ENCODE peak calls at places on chromosomes 7 and 10, in nine cellular contexts. One of them, this sample, is unnamed. For H3K4me1, the result is how much of the 10 kb centered on the place peaks cover.

GRCh38 chr10:116698364-116698763 is 44.0 kb downstream of the HSPA12A start:
- DNase-seq in lung: no peak
- DNase-seq in adrenal gland: no peak
- DNase-seq in left lung: no peak
- DNase-seq in colonic mucosa: no peak
- DNase-seq in heart left ventricle: no peak
- DNase-seq in cardiac muscle cell: no peak
- DNase-seq in gastrocnemius medialis: no peak
- DNase-seq in Caco-2: no peak
- DNase-seq in this sample: no peak

GRCh38 chr7:74429153-74429747 is 24.5 kb upstream of the GTF2IRD1 start:
- DNase-seq in Caco-2: no peak
- DNase-seq in adrenal gland: no peak
- DNase-seq in gastrocnemius medialis: no peak
- DNase-seq in colonic mucosa: no peak
- DNase-seq in cardiac muscle cell: peak
- DNase-seq in heart left ventricle: peak
- DNase-seq in lung: no peak
- DNase-seq in left lung: no peak
- DNase-seq in this sample: peak

GRCh38 chr7:149789101-149789500 is 15.7 kb upstream of the ZNF467 start:
- DNase-seq in gastrocnemius medialis: no peak
- DNase-seq in heart left ventricle: no peak
- DNase-seq in cardiac muscle cell: no peak
- DNase-seq in adrenal gland: no peak
- DNase-seq in colonic mucosa: no peak
- DNase-seq in Caco-2: no peak
- DNase-seq in left lung: no peak
- DNase-seq in lung: no peak
- DNase-seq in this sample: no peak

GRCh38 chr7:111262293-111263116 is 171.6 kb downstream of the LRRN3 start:
- DNase-seq in left lung: no peak
- DNase-seq in colonic mucosa: no peak
- DNase-seq in cardiac muscle cell: no peak
- DNase-seq in heart left ventricle: no peak
- DNase-seq in adrenal gland: no peak
- DNase-seq in Caco-2: no peak
- DNase-seq in lung: no peak
- DNase-seq in gastrocnemius medialis: no peak
- DNase-seq in this sample: no peak

GRCh38 chr7:16724344-16724743 is 29.2 kb upstream of the TSPAN13 start:
- DNase-seq in Caco-2: no peak
- DNase-seq in cardiac muscle cell: no peak
- DNase-seq in heart left ventricle: no peak
- DNase-seq in adrenal gland: no peak
- DNase-seq in lung: no peak
- DNase-seq in colonic mucosa: no peak
- DNase-seq in gastrocnemius medialis: no peak
- DNase-seq in left lung: no peak
- DNase-seq in this sample: no peak

GRCh38 chr7:28228386-28228785 is 47.8 kb upstream of the JAZF1 start:
- DNase-seq in gastrocnemius medialis: no peak
- DNase-seq in Caco-2: no peak
- DNase-seq in colonic mucosa: no peak
- DNase-seq in heart left ventricle: no peak
- DNase-seq in adrenal gland: no peak
- DNase-seq in cardiac muscle cell: peak
- DNase-seq in lung: no peak
- DNase-seq in left lung: no peak
- DNase-seq in this sample: no peak

GRCh38 chr7:90320801-90321494 is at the start of gene FAM237B:
- DNase-seq in cardiac muscle cell: peak
- DNase-seq in adrenal gland: no peak
- DNase-seq in colonic mucosa: no peak
- DNase-seq in heart left ventricle: peak
- DNase-seq in left lung: peak
- DNase-seq in gastrocnemius medialis: no peak
- DNase-seq in Caco-2: no peak
- DNase-seq in lung: no peak
- DNase-seq in this sample: no peak

GRCh38 chr7:30184804-30185487 is 50.2 kb downstream of the MTURN start:
- DNase-seq in cardiac muscle cell: no peak
- DNase-seq in adrenal gland: peak
- DNase-seq in Caco-2: no peak
- DNase-seq in gastrocnemius medialis: peak
- DNase-seq in heart left ventricle: no peak
- DNase-seq in left lung: no peak
- DNase-seq in lung: no peak
- DNase-seq in colonic mucosa: no peak
- DNase-seq in this sample: peak

GRCh38 chr7:127620406-127621233 is 2.7 kb upstream of the PAX4 start:
- DNase-seq in Caco-2: no peak
- DNase-seq in lung: no peak
- DNase-seq in left lung: no peak
- DNase-seq in gastrocnemius medialis: no peak
- DNase-seq in cardiac muscle cell: no peak
- DNase-seq in adrenal gland: no peak
- DNase-seq in colonic mucosa: no peak
- DNase-seq in heart left ventricle: no peak
- DNase-seq in this sample: no peak

GRCh38 chr10:131683281-131683861 is 217.4 kb upstream of the PPP2R2D start:
- DNase-seq in adrenal gland: no peak
- DNase-seq in gastrocnemius medialis: no peak
- DNase-seq in left lung: peak
- DNase-seq in colonic mucosa: no peak
- DNase-seq in cardiac muscle cell: no peak
- DNase-seq in heart left ventricle: no peak
- DNase-seq in lung: no peak
- DNase-seq in Caco-2: no peak
- DNase-seq in this sample: peak

GRCh38 chr7:102140952-102141370 is 145.7 kb upstream of the SH2B2 start:
- DNase-seq in lung: no peak
- DNase-seq in cardiac muscle cell: no peak
- DNase-seq in Caco-2: no peak
- DNase-seq in colonic mucosa: no peak
- DNase-seq in gastrocnemius medialis: no peak
- DNase-seq in heart left ventricle: no peak
- DNase-seq in adrenal gland: peak
- DNase-seq in left lung: no peak
- DNase-seq in this sample: peak

GRCh38 chr7:122082670-122083069 is 61.4 kb downstream of the AASS start:
- DNase-seq in lung: no peak
- DNase-seq in cardiac muscle cell: no peak
- DNase-seq in colonic mucosa: no peak
- DNase-seq in heart left ventricle: no peak
- DNase-seq in left lung: no peak
- DNase-seq in adrenal gland: no peak
- DNase-seq in Caco-2: no peak
- DNase-seq in gastrocnemius medialis: no peak
- DNase-seq in this sample: no peak

GRCh38 chr10:108360187-108360586 is 1195.7 kb upstream of the SORCS1 start:
- DNase-seq in cardiac muscle cell: no peak
- DNase-seq in Caco-2: no peak
- DNase-seq in gastrocnemius medialis: no peak
- DNase-seq in heart left ventricle: no peak
- DNase-seq in left lung: no peak
- DNase-seq in adrenal gland: no peak
- DNase-seq in colonic mucosa: no peak
- DNase-seq in lung: no peak
- DNase-seq in this sample: no peak

GRCh38 chr7:151408839-151409554 is 841 bp downstream of the WDR86 start:
- DNase-seq in adrenal gland: no peak
- DNase-seq in heart left ventricle: peak
- DNase-seq in gastrocnemius medialis: no peak
- DNase-seq in colonic mucosa: no peak
- DNase-seq in left lung: peak
- DNase-seq in cardiac muscle cell: peak
- DNase-seq in Caco-2: no peak
- DNase-seq in lung: no peak
- DNase-seq in this sample: no peak

GRCh38 chr7:85068796-85069195 is 118.1 kb downstream of the SEMA3D start:
- DNase-seq in heart left ventricle: no peak
- DNase-seq in adrenal gland: no peak
- DNase-seq in lung: no peak
- DNase-seq in colonic mucosa: no peak
- DNase-seq in cardiac muscle cell: peak
- DNase-seq in Caco-2: no peak
- DNase-seq in left lung: no peak
- DNase-seq in gastrocnemius medialis: no peak
- DNase-seq in this sample: no peak

GRCh38 chr10:75764974-75765551 is 333.6 kb downstream of the LRMDA start:
- DNase-seq in cardiac muscle cell: no peak
- DNase-seq in Caco-2: no peak
- DNase-seq in gastrocnemius medialis: no peak
- DNase-seq in heart left ventricle: no peak
- DNase-seq in adrenal gland: no peak
- DNase-seq in lung: no peak
- DNase-seq in colonic mucosa: no peak
- DNase-seq in left lung: no peak
- DNase-seq in this sample: no peak

GRCh38 chr7:100641860-100642533 is 645 bp upstream of the TFR2 start:
- DNase-seq in Caco-2: no peak
- DNase-seq in cardiac muscle cell: no peak
- DNase-seq in left lung: no peak
- DNase-seq in colonic mucosa: no peak
- DNase-seq in gastrocnemius medialis: no peak
- DNase-seq in heart left ventricle: no peak
- DNase-seq in lung: no peak
- DNase-seq in adrenal gland: no peak
- DNase-seq in this sample: no peak
- H3K4me3 ChIP-seq in Caco-2: no peak
- H3K4me3 ChIP-seq in cardiac muscle cell: no peak
- H3K4me3 ChIP-seq in left lung: no peak
- H3K4me3 ChIP-seq in colonic mucosa: no peak
- H3K4me3 ChIP-seq in gastrocnemius medialis: no peak
- H3K4me3 ChIP-seq in heart left ventricle: no peak
- H3K4me3 ChIP-seq in lung: no peak
- H3K4me3 ChIP-seq in adrenal gland: no peak
- H3K4me3 ChIP-seq in this sample: no peak

DNA sequence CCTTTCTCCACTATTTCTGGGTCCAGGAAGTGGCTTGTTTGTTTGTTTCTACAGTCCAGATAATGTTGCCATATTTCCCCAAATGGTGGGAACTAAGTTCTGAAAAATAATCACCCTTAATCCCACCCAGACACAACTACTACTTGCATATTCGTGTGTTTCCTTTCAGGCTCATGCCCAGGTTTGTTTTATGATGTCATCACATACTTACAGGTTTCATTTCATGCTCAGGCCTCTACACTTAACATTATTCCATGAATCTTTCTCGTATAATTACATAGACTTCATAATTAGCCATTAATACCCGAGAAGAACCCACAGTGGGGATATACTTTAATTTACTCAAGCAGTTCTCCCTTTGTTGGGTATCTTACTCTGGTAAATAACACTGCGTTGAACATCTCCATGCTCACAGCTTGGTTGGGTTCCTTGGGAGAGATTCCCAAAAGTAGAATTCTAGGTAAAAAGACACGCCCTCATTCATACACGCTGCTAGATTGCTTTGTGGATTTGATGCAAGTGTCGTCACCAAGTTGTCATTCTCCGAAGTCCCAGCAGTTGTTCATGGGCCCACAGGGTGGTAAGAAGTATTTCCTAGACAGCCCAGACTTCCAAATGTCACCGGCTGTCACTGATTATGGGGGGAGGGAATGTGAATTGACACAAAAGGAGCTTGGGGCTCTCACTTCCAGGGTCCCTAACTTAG is 42.6 kb downstream of the UNC5B start:
- DNase-seq in Caco-2: no peak
- DNase-seq in lung: no peak
- DNase-seq in heart left ventricle: no peak
- DNase-seq in cardiac muscle cell: no peak
- DNase-seq in gastrocnemius medialis: no peak
- DNase-seq in colonic mucosa: no peak
- DNase-seq in left lung: no peak
- DNase-seq in adrenal gland: no peak
- DNase-seq in this sample: no peak
- H3K4me1 ChIP-seq in Caco-2: under half
- H3K4me1 ChIP-seq in lung: under half
- H3K4me1 ChIP-seq in heart left ventricle: half or more
- H3K4me1 ChIP-seq in cardiac muscle cell: half or more
- H3K4me1 ChIP-seq in gastrocnemius medialis: under half
- H3K4me1 ChIP-seq in colonic mucosa: under half
- H3K4me1 ChIP-seq in left lung: under half
- H3K4me1 ChIP-seq in adrenal gland: under half
- H3K4me1 ChIP-seq in this sample: under half

DNA sequence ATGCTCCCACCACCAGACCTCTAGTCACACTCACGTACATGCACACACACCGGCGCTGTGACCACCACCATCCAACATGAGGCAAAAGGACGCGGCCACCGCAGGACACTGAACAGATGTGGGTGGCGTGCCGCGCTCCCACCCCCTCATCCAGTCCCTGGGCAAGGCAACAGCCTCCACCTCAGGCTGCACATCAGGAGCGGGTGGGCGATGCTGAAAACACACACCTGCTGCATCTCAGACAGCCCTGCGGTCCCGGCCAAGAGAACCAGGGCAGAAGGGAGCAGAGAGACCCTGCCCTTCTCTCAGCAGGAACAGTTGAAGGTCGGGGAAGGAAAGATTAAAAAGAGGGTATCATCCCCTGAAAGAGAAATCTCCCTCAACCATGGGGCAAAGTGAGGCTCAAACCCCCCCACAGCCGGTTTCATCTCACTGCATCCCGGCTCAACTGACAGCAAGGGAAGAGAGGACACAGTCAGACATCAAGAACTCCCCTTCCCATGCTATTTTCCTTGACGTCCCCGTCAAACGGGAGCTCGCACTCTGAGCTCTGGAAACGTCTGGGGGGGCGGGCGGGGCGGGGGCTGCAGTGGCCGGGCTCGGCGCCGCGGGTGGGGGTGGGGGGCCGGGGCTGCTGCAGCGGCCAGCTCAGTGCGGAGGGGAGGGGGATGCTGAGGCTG is 1.1 kb downstream of the CAMK2G start:
- DNase-seq in adrenal gland: no peak
- DNase-seq in heart left ventricle: no peak
- DNase-seq in colonic mucosa: no peak
- DNase-seq in cardiac muscle cell: no peak
- DNase-seq in Caco-2: no peak
- DNase-seq in left lung: no peak
- DNase-seq in lung: no peak
- DNase-seq in gastrocnemius medialis: no peak
- DNase-seq in this sample: no peak
- H3K4me3 ChIP-seq in adrenal gland: no peak
- H3K4me3 ChIP-seq in heart left ventricle: peak
- H3K4me3 ChIP-seq in colonic mucosa: peak
- H3K4me3 ChIP-seq in cardiac muscle cell: peak
- H3K4me3 ChIP-seq in Caco-2: peak
- H3K4me3 ChIP-seq in left lung: peak
- H3K4me3 ChIP-seq in lung: peak
- H3K4me3 ChIP-seq in gastrocnemius medialis: peak
- H3K4me3 ChIP-seq in this sample: peak

DNA sequence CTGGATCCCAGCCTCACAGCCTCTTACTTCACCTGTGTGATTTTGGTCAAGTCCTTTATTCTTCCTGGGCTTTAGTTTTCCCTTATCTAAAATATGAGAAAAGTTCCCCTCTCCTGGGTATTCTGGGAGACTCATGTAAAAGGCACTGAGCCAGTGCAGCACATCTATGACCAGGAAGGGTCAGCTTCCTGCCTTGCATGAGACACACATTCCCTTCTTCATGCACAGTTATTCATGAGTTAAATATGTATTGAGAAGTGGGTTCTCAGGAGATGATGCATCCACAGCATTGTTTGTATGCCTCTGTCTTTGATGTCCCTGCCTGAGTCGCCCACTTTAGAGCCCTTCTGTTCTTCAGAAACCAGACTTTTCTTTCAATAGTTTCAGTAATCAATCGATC is 33.3 kb downstream of the EGFR start:
- DNase-seq in adrenal gland: no peak
- DNase-seq in colonic mucosa: no peak
- DNase-seq in lung: no peak
- DNase-seq in Caco-2: no peak
- DNase-seq in gastrocnemius medialis: no peak
- DNase-seq in left lung: no peak
- DNase-seq in heart left ventricle: no peak
- DNase-seq in cardiac muscle cell: peak
- DNase-seq in this sample: no peak
- H3K4me1 ChIP-seq in adrenal gland: under half
- H3K4me1 ChIP-seq in colonic mucosa: under half
- H3K4me1 ChIP-seq in lung: under half
- H3K4me1 ChIP-seq in Caco-2: under half
- H3K4me1 ChIP-seq in gastrocnemius medialis: half or more
- H3K4me1 ChIP-seq in left lung: under half
- H3K4me1 ChIP-seq in heart left ventricle: under half
- H3K4me1 ChIP-seq in cardiac muscle cell: under half
- H3K4me1 ChIP-seq in this sample: under half

This sample was measured in aorta.